ENCODE peak calls at places on chromosomes 1 and 21, in five cellular contexts. O, C, Q, X and R are unnamed samples.

GRCh38 chr1:51842255-51842654 is 36.3 kb downstream of the NRDC start:
- DNase-seq in Q (no peak), O (no peak), C (no peak), X (no peak), R (no peak)

GRCh38 chr1:66768935-66769334 is 16.7 kb downstream of the DYNLT5 start:
- DNase-seq in O (no peak), X (no peak), C (no peak), Q (no peak), R (no peak)

GRCh38 chr1:159008744-159009188 is 941 bp upstream of the IFI16 start:
- DNase-seq in X (no peak), O (peak; percentile 49), Q (no peak), C (no peak), R (no peak)

GRCh38 chr1:198291036-198291435 is 134.2 kb downstream of the NEK7 start:
- DNase-seq in C (peak; percentile 33), X (no peak), O (no peak), Q (no peak), R (no peak)

GRCh38 chr1:60903591-60903990 is 178.8 kb upstream of the NFIA start:
- DNase-seq in X (peak; percentile 70), Q (peak; percentile 73), C (no peak), O (no peak), R (peak; percentile 67)

GRCh38 chr1:108703939-108704338 is 8.8 kb upstream of the FNDC7 start:
- DNase-seq in O (no peak), Q (no peak), X (no peak), C (no peak), R (no peak)

GRCh38 chr1:65955503-65955902 is 162.8 kb downstream of the PDE4B start:
- DNase-seq in Q (no peak), X (no peak), O (peak; percentile 11), C (no peak), R (no peak)

GRCh38 chr1:46801323-46802055 is 2.6 kb downstream of the CYP4B1 start:
- DNase-seq in C (no peak), O (no peak), X (no peak), Q (no peak), R (no peak)

GRCh38 chr1:215407575-215407974 is 159.5 kb upstream of the KCTD3 start:
- DNase-seq in Q (no peak), C (no peak), X (no peak), O (no peak), R (no peak)

GRCh38 chr1:203911806-203912205 is 50.4 kb downstream of the SNRPE start:
- DNase-seq in C (no peak), Q (no peak), X (no peak), O (no peak), R (no peak)

GRCh38 chr1:203992440-203992839 is 80.5 kb upstream of the SOX13 start:
- DNase-seq in O (no peak), X (no peak), C (no peak), Q (no peak), R (no peak)

GRCh38 chr1:205052689-205053088 is 9.7 kb downstream of the CNTN2 start:
- DNase-seq in X (no peak), C (no peak), Q (no peak), O (no peak), R (no peak)

GRCh38 chr1:160481979-160482596 is 41.0 kb downstream of the SLAMF6 start:
- DNase-seq in O (no peak), X (no peak), Q (no peak), C (no peak), R (no peak)

GRCh38 chr1:165858928-165859845 is 31.8 kb downstream of the UCK2 start:
- DNase-seq in X (no peak), O (no peak), Q (no peak), C (no peak), R (no peak)

GRCh38 chr1:236063919-236064673 is 794 bp downstream of the NID1 start:
- DNase-seq in C (peak; percentile 46), O (peak; percentile 50), Q (peak; percentile 68), X (peak; percentile 74), R (peak; percentile 77)

GRCh38 chr1:169022648-169023047 is 83.8 kb upstream of the ATP1B1 start:
- DNase-seq in Q (no peak), C (no peak), X (no peak), O (no peak), R (no peak)

GRCh38 chr1:28682840-28683239 is 14.3 kb downstream of the GMEB1 start:
- DNase-seq in O (no peak), C (no peak), Q (no peak), X (no peak), R (no peak)

GRCh38 chr1:92084651-92085050 is 4.5 kb downstream of the BTBD8 start:
- DNase-seq in C (no peak), Q (no peak), O (no peak), X (no peak), R (no peak)

GRCh38 chr1:79604490-79605198 is 598.1 kb upstream of the ADGRL4 start:
- DNase-seq in C (no peak), Q (no peak), X (no peak), O (no peak), R (no peak)

GRCh38 chr1:37169241-37169640 is 134.9 kb upstream of the GRIK3 start:
- DNase-seq in Q (no peak), C (no peak), X (no peak), O (no peak), R (no peak)

GRCh38 chr1:107141491-107142369 is 891 bp downstream of the NTNG1 start:
- DNase-seq in O (no peak), Q (no peak), C (peak; percentile 41), X (no peak), R (no peak)

GRCh38 chr1:84726593-84727275 is 36.5 kb upstream of the SSX2IP start:
- DNase-seq in C (no peak), O (no peak), X (no peak), Q (no peak), R (no peak)

GRCh38 chr1:37776946-37777516 is 12.1 kb upstream of the EPHA10 start:
- DNase-seq in X (no peak), Q (no peak), O (no peak), C (no peak), R (no peak)

GRCh38 chr1:203381151-203381751 is 30.3 kb upstream of the FMOD start:
- DNase-seq in X (no peak), O (no peak), Q (no peak), C (no peak), R (no peak)

GRCh38 chr1:209912306-209912705 is 25.7 kb upstream of the SYT14 start:
- DNase-seq in Q (no peak), C (no peak), O (no peak), X (no peak), R (no peak)

DNA sequence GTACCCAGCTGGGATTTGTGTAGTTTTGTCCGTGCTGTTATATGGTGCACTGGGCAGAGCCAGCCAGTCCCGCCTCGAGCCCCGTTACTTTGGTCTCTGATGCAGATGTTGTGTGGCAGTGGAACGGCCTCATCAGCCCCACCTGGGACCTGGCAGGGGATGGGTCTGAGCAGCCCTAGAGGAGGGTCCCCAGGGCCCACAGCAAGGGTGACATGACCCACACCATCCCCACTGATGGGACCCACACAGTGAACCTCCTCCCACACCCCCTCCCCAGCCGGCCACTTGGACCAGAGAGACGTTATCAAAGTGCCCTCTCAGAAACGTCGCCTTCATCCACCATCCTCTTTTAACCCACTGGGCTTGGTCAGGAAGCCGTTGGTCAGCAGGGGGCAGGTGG is 42.0 kb upstream of the PCBP3 start:
- DNase-seq in C (no peak), Q (no peak), O (no peak), X (no peak), R (no peak)
- H3K9me3 ChIP-seq in C (peaks cover 5% of the 10 kb centered on the region), Q (peaks cover 25% of the 10 kb centered on the region), O (peaks cover 12% of the 10 kb centered on the region), X (peaks cover 13% of the 10 kb centered on the region), R (no peaks in the 10 kb centered on the region)

GRCh38 chr1:25030674-25031589 is 100.9 kb upstream of the RUNX3 start:
- DNase-seq in Q (no peak), O (peak; percentile 28), X (no peak), C (no peak), R (no peak)
- H3K27ac ChIP-seq in Q (no peak overlapping the region), O (peak overlapping the region; percentile 64), X (peak overlapping the region; percentile 22), C (no peak overlapping the region), R (no peak overlapping the region)

GRCh38 chr1:56580771-56581170 is 1.4 kb upstream of the PLPP3 start:
- DNase-seq in C (no peak), X (no peak), O (no peak), Q (no peak), R (no peak)

GRCh38 chr1:56585985-56586384 is 6.6 kb upstream of the PLPP3 start:
- DNase-seq in O (no peak), Q (no peak), X (no peak), C (no peak), R (no peak)

GRCh38 chr1:56583957-56584468 is 4.7 kb upstream of the PLPP3 start:
- DNase-seq in C (no peak), X (no peak), O (no peak), Q (no peak), R (no peak)

GRCh38 chr1:56586502-56586901 is 7.1 kb upstream of the PLPP3 start:
- DNase-seq in Q (no peak), X (no peak), O (no peak), C (no peak), R (no peak)

DNA sequence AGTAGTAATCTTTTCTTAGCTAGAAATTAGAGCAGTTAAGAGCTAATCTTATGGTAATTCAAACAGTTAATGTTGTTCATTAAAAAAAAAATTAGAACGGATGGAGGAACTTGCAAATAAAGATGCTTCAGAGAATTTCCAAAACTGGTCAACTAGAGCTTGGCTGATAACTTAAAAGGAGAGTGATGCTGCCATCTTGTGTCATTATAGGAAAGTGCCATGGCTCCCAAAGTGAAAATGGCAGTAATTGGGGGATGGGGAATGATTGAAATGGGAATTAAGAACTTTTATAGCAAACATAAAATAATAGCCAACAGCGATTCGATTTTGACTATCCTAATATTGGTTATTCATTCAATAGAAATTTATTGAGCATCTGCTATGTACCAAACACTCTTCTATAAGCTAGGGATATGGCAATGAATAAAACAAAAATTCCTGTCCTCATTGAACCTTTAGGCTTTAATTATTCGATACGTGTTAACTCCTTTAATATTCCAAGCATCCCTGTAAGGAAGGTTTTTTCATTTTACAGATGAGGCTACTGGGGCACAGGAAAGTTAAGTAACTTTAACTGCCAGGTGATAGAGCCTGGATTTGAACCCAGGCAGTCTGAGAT is 5.7 kb upstream of the PLPP3 start:
- DNase-seq in X (peak; percentile 42), O (no peak), C (peak; percentile 58), Q (no peak), R (no peak)
- H3K4me1 ChIP-seq in X (peaks cover 6% of the 10 kb centered on the region), O (peaks cover 1% of the 10 kb centered on the region), C (peaks cover 1% of the 10 kb centered on the region), Q (peaks cover 7% of the 10 kb centered on the region), R (no peaks in the 10 kb centered on the region)

GRCh38 chr21:14843991-14844390 is 220.8 kb downstream of the NRIP1 start:
- DNase-seq in Q (no peak), O (no peak), X (no peak), C (no peak), R (no peak)
- H3K9me3 ChIP-seq in Q (peaks cover 21% of the 10 kb centered on the region), O (no peaks in the 10 kb centered on the region), X (no peaks in the 10 kb centered on the region), C (peaks cover 9% of the 10 kb centered on the region), R (no peaks in the 10 kb centered on the region)